ENCODE peak calls at places on chromosomes 7 and 10, in nine cellular contexts. U is colonic mucosa; F is thoracic aorta; X is mesendoderm; K is aorta; S is hepatocyte; G is CD8-positive, alpha-beta memory T cell; R is effector memory CD4-positive, alpha-beta T cell; T is lower lobe of right lung. H is an unnamed sample. For H3K4me1 and H3K27me3, the result is how much of the 10 kb centered on the place peaks cover.

GRCh38 chr7:127393370-127394058 is 1.0 kb upstream of the ZNF800 start:
- DNase-seq in U (no peak), F (no peak), X (peak), K (peak), S (peak), G (no peak), R (no peak), T (peak), H (no peak)

GRCh38 chr7:31443457-31443856 is 70.4 kb upstream of the ITPRID1 start:
- DNase-seq in U (no peak), F (no peak), X (peak), K (no peak), S (peak), G (no peak), R (no peak), T (no peak), H (no peak)

GRCh38 chr10:5396545-5396944 is 8.1 kb downstream of the TUBAL3 start:
- DNase-seq in U (no peak), F (no peak), X (no peak), K (no peak), S (no peak), G (no peak), R (no peak), T (no peak), H (no peak)

GRCh38 chr7:40979296-40979695 is 723.6 kb downstream of the INHBA start:
- DNase-seq in U (no peak), F (no peak), X (peak), K (no peak), S (no peak), G (no peak), R (no peak), T (no peak), H (no peak)

GRCh38 chr10:92541583-92541982 is 32.3 kb downstream of the IDE start:
- DNase-seq in U (no peak), F (no peak), X (peak), K (no peak), S (no peak), G (no peak), R (no peak), T (no peak), H (no peak)

GRCh38 chr10:91708174-91708861 is 75.4 kb upstream of the PPP1R3C start:
- DNase-seq in U (no peak), F (no peak), X (no peak), K (no peak), S (no peak), G (no peak), R (no peak), T (no peak), H (no peak)

GRCh38 chr10:24814568-24815313 is 91.1 kb upstream of the ARHGAP21 start:
- DNase-seq in U (no peak), F (no peak), X (no peak), K (no peak), S (no peak), G (no peak), R (no peak), T (no peak), H (no peak)

GRCh38 chr10:47178537-47179290 is 121.3 kb upstream of the GDF10 start:
- DNase-seq in U (no peak), F (no peak), X (no peak), K (no peak), S (no peak), G (no peak), R (no peak), T (no peak), H (no peak)

GRCh38 chr10:49679480-49679893 is at the start of gene C10orf53:
- DNase-seq in U (peak), F (no peak), X (peak), K (no peak), S (peak), G (no peak), R (no peak), T (peak), H (no peak)

GRCh38 chr7:96786261-96786997 is 76.8 kb upstream of the SEM1 start:
- DNase-seq in U (no peak), F (no peak), X (peak), K (no peak), S (peak), G (no peak), R (no peak), T (no peak), H (no peak)

GRCh38 chr7:143258830-143259229 is 4.4 kb upstream of the GSTK1 start:
- DNase-seq in U (no peak), F (no peak), X (no peak), K (no peak), S (no peak), G (no peak), R (no peak), T (no peak), H (no peak)

GRCh38 chr7:46557295-46557711 is 636.2 kb upstream of the IGFBP3 start:
- DNase-seq in U (peak), F (no peak), X (no peak), K (no peak), S (peak), G (no peak), R (no peak), T (no peak), H (no peak)

GRCh38 chr7:43868681-43869017 is 668 bp downstream of the MRPS24 start:
- DNase-seq in U (no peak), F (no peak), X (no peak), K (no peak), S (no peak), G (no peak), R (no peak), T (no peak), H (no peak)

GRCh38 chr10:43340619-43341018 is 30.8 kb upstream of the FXYD4 start:
- DNase-seq in U (no peak), F (no peak), X (no peak), K (no peak), S (peak), G (no peak), R (no peak), T (peak), H (peak)

GRCh38 chr10:46787321-46787615 is 124.0 kb upstream of the PTPN20 start:
- DNase-seq in U (peak), F (no peak), X (peak), K (no peak), S (peak), G (peak), R (no peak), T (no peak), H (no peak)

GRCh38 chr10:4850400-4850799 is 24.4 kb downstream of the AKR1E2 start:
- DNase-seq in U (no peak), F (no peak), X (no peak), K (no peak), S (no peak), G (no peak), R (no peak), T (no peak), H (no peak)

GRCh38 chr7:100888988-100889760 is at the start of gene UFSP1:
- DNase-seq in U (no peak), F (no peak), X (no peak), K (no peak), S (no peak), G (peak), R (no peak), T (no peak), H (no peak)

GRCh38 chr7:55066479-55066878 is 47.7 kb downstream of the EGFR start:
- DNase-seq in U (no peak), F (no peak), X (peak), K (no peak), S (no peak), G (no peak), R (no peak), T (no peak), H (no peak)

GRCh38 chr7:76310102-76310957 is 7.9 kb downstream of the HSPB1 start:
- DNase-seq in U (peak), F (no peak), X (no peak), K (no peak), S (no peak), G (no peak), R (no peak), T (no peak), H (no peak)

GRCh38 chr7:76358053-76358477 is 726 bp downstream of the YWHAG start:
- DNase-seq in U (peak), F (no peak), X (peak), K (peak), S (peak), G (peak), R (peak), T (peak), H (peak)

GRCh38 chr7:155514296-155514695 is 32.1 kb downstream of the CNPY1 start:
- DNase-seq in U (no peak), F (no peak), X (no peak), K (no peak), S (no peak), G (no peak), R (no peak), T (no peak), H (no peak)

GRCh38 chr7:128908750-128909385 is 1.6 kb downstream of the KCP start:
- DNase-seq in U (no peak), F (no peak), X (no peak), K (peak), S (no peak), G (peak), R (no peak), T (no peak), H (no peak)

GRCh38 chr7:29865526-29865925 is 59.2 kb downstream of the WIPF3 start:
- DNase-seq in U (no peak), F (no peak), X (no peak), K (no peak), S (no peak), G (no peak), R (no peak), T (no peak), H (no peak)

GRCh38 chr7:11343818-11344413 is 370.2 kb downstream of the PHF14 start:
- DNase-seq in U (no peak), F (no peak), X (peak), K (no peak), S (peak), G (no peak), R (no peak), T (no peak), H (no peak)

GRCh38 chr10:112953760-112954159 is 3.7 kb downstream of the TCF7L2 start:
- DNase-seq in U (no peak), F (no peak), X (no peak), K (no peak), S (peak), G (no peak), R (no peak), T (no peak), H (no peak)

GRCh38 chr10:17375936-17376584 is 78.3 kb downstream of the ST8SIA6 start:
- DNase-seq in U (no peak), F (no peak), X (peak), K (no peak), S (no peak), G (no peak), R (peak), T (no peak), H (no peak)

GRCh38 chr7:57225666-57226065 is 93.4 kb upstream of the ZNF479 start:
- DNase-seq in U (no peak), F (no peak), X (no peak), K (no peak), S (no peak), G (no peak), R (no peak), T (peak), H (no peak)

GRCh38 chr7:119252962-119253361 is 1020.0 kb upstream of the KCND2 start:
- DNase-seq in U (no peak), F (no peak), X (no peak), K (no peak), S (no peak), G (no peak), R (no peak), T (no peak), H (no peak)

GRCh38 chr7:101950450-101951119 is 133.2 kb downstream of the CUX1 start:
- DNase-seq in U (no peak), F (no peak), X (peak), K (no peak), S (peak), G (no peak), R (no peak), T (no peak), H (no peak)

GRCh38 chr7:101518348-101518747 is 110.7 kb downstream of the MYL10 start:
- DNase-seq in U (no peak), F (no peak), X (no peak), K (no peak), S (no peak), G (no peak), R (no peak), T (no peak), H (no peak)

GRCh38 chr7:7654964-7655363 is 14.4 kb downstream of the UMAD1 start:
- DNase-seq in U (no peak), F (no peak), X (no peak), K (no peak), S (no peak), G (no peak), R (no peak), T (no peak), H (no peak)

GRCh38 chr7:106071356-106071998 is 40.6 kb downstream of the SYPL1 start:
- DNase-seq in U (peak), F (no peak), X (peak), K (no peak), S (no peak), G (no peak), R (peak), T (peak), H (peak)

GRCh38 chr7:128841961-128842673 is 11.9 kb downstream of the FLNC start:
- DNase-seq in U (peak), F (no peak), X (peak), K (peak), S (no peak), G (peak), R (peak), T (peak), H (peak)

GRCh38 chr7:152851326-152851725 is 91.8 kb downstream of the ACTR3B start:
- DNase-seq in U (no peak), F (no peak), X (no peak), K (no peak), S (no peak), G (no peak), R (no peak), T (no peak), H (no peak)

GRCh38 chr7:149616898-149617297 is 119.3 kb upstream of the ZNF746 start:
- DNase-seq in U (no peak), F (no peak), X (no peak), K (no peak), S (no peak), G (no peak), R (no peak), T (no peak), H (no peak)

GRCh38 chr7:11413901-11414300 is 418.1 kb downstream of the THSD7A start:
- DNase-seq in U (no peak), F (no peak), X (no peak), K (no peak), S (no peak), G (no peak), R (no peak), T (no peak), H (no peak)

GRCh38 chr10:35789996-35790395 is 147.9 kb upstream of the FZD8 start:
- DNase-seq in U (no peak), F (no peak), X (no peak), K (no peak), S (no peak), G (no peak), R (no peak), T (no peak), H (no peak)

GRCh38 chr10:103262229-103262628 is 14.7 kb upstream of the INA start:
- DNase-seq in U (no peak), F (no peak), X (peak), K (no peak), S (no peak), G (no peak), R (no peak), T (no peak), H (no peak)

GRCh38 chr7:94436018-94436604 is 41.4 kb downstream of the COL1A2 start:
- DNase-seq in U (peak), F (peak), X (peak), K (no peak), S (peak), G (peak), R (peak), T (no peak), H (no peak)

DNA sequence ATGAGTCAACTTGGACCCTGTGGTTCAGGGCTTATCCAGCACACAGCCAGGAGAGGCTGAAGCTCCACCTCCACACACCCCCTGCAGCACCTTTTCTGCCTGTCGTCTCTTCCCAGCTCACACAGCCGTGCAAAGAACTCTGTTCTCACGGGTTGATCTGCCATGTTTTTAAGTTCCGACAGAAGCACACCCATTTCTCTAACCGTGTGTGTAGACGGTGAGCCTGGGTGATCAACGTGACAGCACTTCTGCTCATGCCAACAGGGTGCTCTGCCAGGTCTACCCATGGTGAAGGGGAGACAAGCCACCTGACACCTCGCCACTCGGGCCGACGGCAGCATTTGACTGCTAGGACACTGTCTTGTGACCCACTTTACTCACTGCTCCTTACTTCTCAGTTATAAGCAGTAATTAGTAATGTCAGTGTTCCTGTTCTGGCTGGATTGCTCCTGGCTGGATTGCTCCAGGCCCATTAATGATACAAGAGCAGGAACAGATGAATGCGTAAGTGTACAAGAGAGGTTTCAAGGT is 90.5 kb downstream of the RNF216 start:
- DNase-seq in U (no peak), F (no peak), X (no peak), K (no peak), S (no peak), G (no peak), R (no peak), T (no peak), H (no peak)
- H3K4me1 ChIP-seq in U (under half), F (half or more), X (under half), K (under half), S (half or more), G (half or more), R (half or more), T (half or more), H (half or more)

DNA sequence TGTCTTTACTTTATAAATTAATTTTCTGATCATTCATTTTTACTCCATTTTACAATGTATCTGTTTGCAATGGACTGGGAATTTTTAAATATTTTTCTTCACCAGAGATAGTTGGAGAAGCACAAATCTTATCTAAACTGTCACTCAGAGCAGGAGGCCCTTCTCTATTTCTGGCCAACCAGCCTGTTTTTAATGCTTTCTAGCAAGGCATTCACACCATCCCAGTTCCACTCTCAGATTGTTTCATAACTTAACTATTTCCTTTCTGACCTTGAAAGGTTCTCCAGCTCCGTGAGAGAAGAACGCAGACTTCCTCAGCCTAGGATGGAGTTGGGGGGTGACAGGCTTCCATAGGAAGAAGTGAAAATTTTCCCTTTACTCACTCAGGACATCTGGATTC is 155.8 kb downstream of the SKIDA1 start:
- DNase-seq in U (no peak), F (no peak), X (no peak), K (no peak), S (no peak), G (no peak), R (no peak), T (no peak), H (no peak)
- H3K27ac ChIP-seq in U (no peak), F (no peak), X (no peak), K (no peak), S (no peak), G (no peak), R (no peak), T (no peak), H (no peak)

GRCh38 chr10:128287099-128287498 is 160.9 kb upstream of the MKI67 start:
- DNase-seq in U (no peak), F (no peak), X (no peak), K (no peak), S (no peak), G (no peak), R (no peak), T (no peak), H (no peak)

GRCh38 chr10:128281343-128281742 is 155.1 kb upstream of the MKI67 start:
- DNase-seq in U (no peak), F (no peak), X (no peak), K (no peak), S (no peak), G (no peak), R (no peak), T (no peak), H (no peak)

GRCh38 chr10:128287921-128288320 is 161.7 kb upstream of the MKI67 start:
- DNase-seq in U (no peak), F (no peak), X (no peak), K (no peak), S (no peak), G (no peak), R (no peak), T (no peak), H (no peak)

DNA sequence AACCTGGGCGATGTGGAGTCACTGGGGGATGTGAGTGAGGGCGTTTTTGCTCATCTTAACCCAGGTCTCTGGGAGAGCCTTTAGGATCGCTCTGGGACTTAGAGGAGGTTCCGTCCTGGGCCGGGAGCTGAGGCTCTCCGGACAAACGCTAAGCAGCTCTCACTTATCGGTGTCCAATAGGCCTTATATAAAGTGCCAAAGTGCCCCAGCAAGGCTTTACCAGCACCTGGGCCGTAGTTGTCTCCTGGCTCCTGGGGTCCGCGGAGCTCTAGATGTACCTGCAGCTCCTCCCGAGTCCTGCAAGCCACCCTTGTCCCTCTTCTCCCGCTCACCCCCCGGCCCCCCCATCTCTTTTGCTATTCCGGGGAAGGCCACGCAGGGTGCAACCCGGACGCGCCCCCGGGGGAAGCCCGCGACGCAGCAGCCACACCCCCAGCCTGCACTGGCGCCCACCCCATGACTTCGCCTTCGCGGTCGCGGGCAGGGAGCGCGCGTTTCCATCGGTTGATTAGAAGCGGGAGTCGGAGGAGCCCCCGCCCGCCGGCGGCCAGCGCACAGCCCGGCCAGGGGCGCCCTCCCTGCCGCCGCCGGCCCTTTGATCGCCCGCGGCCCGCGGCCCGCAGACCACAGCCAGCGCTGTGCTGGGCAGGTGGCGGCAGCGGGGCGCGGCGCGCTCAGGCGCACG is 160.3 kb upstream of the MKI67 start:
- DNase-seq in U (no peak), F (no peak), X (peak), K (no peak), S (peak), G (no peak), R (no peak), T (no peak), H (no peak)
- H3K27me3 ChIP-seq in U (under half), F (under half), X (under half), K (under half), S (half or more), G (under half), R (under half), T (under half), H (half or more)

GRCh38 chr7:157238087-157238486 is 98.7 kb upstream of the DNAJB6 start:
- DNase-seq in U (peak), F (no peak), X (peak), K (peak), S (no peak), G (no peak), R (no peak), T (no peak), H (no peak)

GRCh38 chr7:157233677-157234076 is 95.0 kb downstream of the UBE3C start:
- DNase-seq in U (no peak), F (no peak), X (no peak), K (no peak), S (no peak), G (no peak), R (no peak), T (no peak), H (no peak)

GRCh38 chr7:157234271-157234670 is 95.5 kb downstream of the UBE3C start:
- DNase-seq in U (no peak), F (no peak), X (no peak), K (no peak), S (no peak), G (no peak), R (no peak), T (no peak), H (no peak)

GRCh38 chr7:157239571-157240270 is 97.1 kb upstream of the DNAJB6 start:
- DNase-seq in U (no peak), F (no peak), X (no peak), K (peak), S (no peak), G (no peak), R (no peak), T (no peak), H (no peak)

GRCh38 chr7:157235357-157236018 is 96.8 kb downstream of the UBE3C start:
- DNase-seq in U (no peak), F (no peak), X (no peak), K (no peak), S (no peak), G (no peak), R (no peak), T (no peak), H (no peak)
- H3K4me1 ChIP-seq in U (under half), F (under half), X (under half), K (under half), S (under half), G (under half), R (under half), T (under half), H (under half)

GRCh38 chr7:131556055-131556911 is at the start of gene PODXL:
- DNase-seq in U (peak), F (no peak), X (peak), K (peak), S (peak), G (peak), R (peak), T (peak), H (peak)
- H3K27ac ChIP-seq in U (no peak), F (no peak), X (peak), K (no peak), S (peak), G (no peak), R (no peak), T (peak), H (peak)

H was measured in left lung.